ENCODE peak calls at places on chromosome 5, in five cellular contexts. One of them, this sample, is unnamed.

GRCh38 chr5:133746834-133747233 is 134.5 kb upstream of the FSTL4 start:
- DNase-seq in colonic mucosa: no peak
- DNase-seq in uterus: no peak
- DNase-seq in mesendoderm: peak; percentile 65
- DNase-seq in HFF-Myc: no peak
- DNase-seq in this sample: no peak

GRCh38 chr5:158676642-158677489 is 422.9 kb downstream of the EBF1 start:
- DNase-seq in colonic mucosa: no peak
- DNase-seq in uterus: no peak
- DNase-seq in mesendoderm: peak; percentile 71
- DNase-seq in HFF-Myc: no peak
- DNase-seq in this sample: no peak

GRCh38 chr5:68315679-68316271 is 100.2 kb downstream of the PIK3R1 start:
- DNase-seq in colonic mucosa: peak; percentile 27
- DNase-seq in uterus: no peak
- DNase-seq in mesendoderm: no peak
- DNase-seq in HFF-Myc: no peak
- DNase-seq in this sample: no peak

GRCh38 chr5:131530706-131531331 is 104.2 kb downstream of the RAPGEF6 start:
- DNase-seq in colonic mucosa: no peak
- DNase-seq in uterus: no peak
- DNase-seq in mesendoderm: no peak
- DNase-seq in HFF-Myc: no peak
- DNase-seq in this sample: no peak

GRCh38 chr5:138544171-138545134 is 1.4 kb upstream of the ETF1 start:
- DNase-seq in colonic mucosa: peak; percentile 27
- DNase-seq in uterus: peak; percentile 28
- DNase-seq in mesendoderm: peak; percentile 41
- DNase-seq in HFF-Myc: no peak
- DNase-seq in this sample: no peak

GRCh38 chr5:125370486-125370885 is 624.0 kb upstream of the ZNF608 start:
- DNase-seq in colonic mucosa: no peak
- DNase-seq in uterus: no peak
- DNase-seq in mesendoderm: no peak
- DNase-seq in HFF-Myc: no peak
- DNase-seq in this sample: no peak

GRCh38 chr5:132059043-132059695 is 1.3 kb upstream of the IL3 start:
- DNase-seq in colonic mucosa: peak; percentile 16
- DNase-seq in uterus: peak; percentile 8
- DNase-seq in mesendoderm: no peak
- DNase-seq in HFF-Myc: no peak
- DNase-seq in this sample: no peak

GRCh38 chr5:3594514-3595101 is 1.0 kb upstream of the IRX1 start:
- DNase-seq in colonic mucosa: no peak
- DNase-seq in uterus: no peak
- DNase-seq in mesendoderm: peak; percentile 71
- DNase-seq in HFF-Myc: no peak
- DNase-seq in this sample: no peak

GRCh38 chr5:109063223-109063622 is 315.5 kb downstream of the FER start:
- DNase-seq in colonic mucosa: no peak
- DNase-seq in uterus: no peak
- DNase-seq in mesendoderm: no peak
- DNase-seq in HFF-Myc: no peak
- DNase-seq in this sample: peak; percentile 10

GRCh38 chr5:125032286-125032685 is 285.8 kb upstream of the ZNF608 start:
- DNase-seq in colonic mucosa: no peak
- DNase-seq in uterus: no peak
- DNase-seq in mesendoderm: peak; percentile 17
- DNase-seq in HFF-Myc: no peak
- DNase-seq in this sample: no peak

GRCh38 chr5:362189-362588 is 40.7 kb downstream of the AHRR start:
- DNase-seq in colonic mucosa: no peak
- DNase-seq in uterus: no peak
- DNase-seq in mesendoderm: no peak
- DNase-seq in HFF-Myc: no peak
- DNase-seq in this sample: no peak

GRCh38 chr5:8396756-8397155 is 527.8 kb downstream of the MTRR start:
- DNase-seq in colonic mucosa: no peak
- DNase-seq in uterus: no peak
- DNase-seq in mesendoderm: no peak
- DNase-seq in HFF-Myc: no peak
- DNase-seq in this sample: no peak

GRCh38 chr5:31096238-31096865 is 97.1 kb upstream of the CDH6 start:
- DNase-seq in colonic mucosa: no peak
- DNase-seq in uterus: no peak
- DNase-seq in mesendoderm: no peak
- DNase-seq in HFF-Myc: peak; percentile 22
- DNase-seq in this sample: no peak

GRCh38 chr5:8676731-8677130 is 807.8 kb downstream of the MTRR start:
- DNase-seq in colonic mucosa: no peak
- DNase-seq in uterus: no peak
- DNase-seq in mesendoderm: no peak
- DNase-seq in HFF-Myc: no peak
- DNase-seq in this sample: no peak

GRCh38 chr5:174951151-174951780 is 226.9 kb downstream of the MSX2 start:
- DNase-seq in colonic mucosa: peak; percentile 53
- DNase-seq in uterus: no peak
- DNase-seq in mesendoderm: peak; percentile 90
- DNase-seq in HFF-Myc: peak; percentile 29
- DNase-seq in this sample: peak; percentile 33

GRCh38 chr5:78605611-78606010 is 43.0 kb downstream of the LHFPL2 start:
- DNase-seq in colonic mucosa: no peak
- DNase-seq in uterus: no peak
- DNase-seq in mesendoderm: no peak
- DNase-seq in HFF-Myc: no peak
- DNase-seq in this sample: no peak

GRCh38 chr5:16902846-16903245 is 33.2 kb downstream of the MYO10 start:
- DNase-seq in colonic mucosa: no peak
- DNase-seq in uterus: no peak
- DNase-seq in mesendoderm: peak; percentile 44
- DNase-seq in HFF-Myc: no peak
- DNase-seq in this sample: no peak

GRCh38 chr5:170554566-170555267 is 50.9 kb downstream of the KCNIP1 start:
- DNase-seq in colonic mucosa: peak; percentile 20
- DNase-seq in uterus: peak; percentile 57
- DNase-seq in mesendoderm: peak; percentile 10
- DNase-seq in HFF-Myc: no peak
- DNase-seq in this sample: no peak

GRCh38 chr5:116076496-116076895 is 8.3 kb upstream of the COMMD10 start:
- DNase-seq in colonic mucosa: no peak
- DNase-seq in uterus: no peak
- DNase-seq in mesendoderm: no peak
- DNase-seq in HFF-Myc: no peak
- DNase-seq in this sample: no peak

GRCh38 chr5:62653001-62653863 is 74.6 kb downstream of the LRRC70 start:
- DNase-seq in colonic mucosa: no peak
- DNase-seq in uterus: no peak
- DNase-seq in mesendoderm: peak; percentile 38
- DNase-seq in HFF-Myc: no peak
- DNase-seq in this sample: no peak

GRCh38 chr5:134592141-134592746 is 40.4 kb downstream of the SAR1B start:
- DNase-seq in colonic mucosa: no peak
- DNase-seq in uterus: no peak
- DNase-seq in mesendoderm: peak; percentile 93
- DNase-seq in HFF-Myc: no peak
- DNase-seq in this sample: no peak

GRCh38 chr5:128384068-128384467 is 154.0 kb downstream of the FBN2 start:
- DNase-seq in colonic mucosa: no peak
- DNase-seq in uterus: no peak
- DNase-seq in mesendoderm: no peak
- DNase-seq in HFF-Myc: no peak
- DNase-seq in this sample: no peak

GRCh38 chr5:67581203-67581602 is 384.6 kb upstream of the CD180 start:
- DNase-seq in colonic mucosa: no peak
- DNase-seq in uterus: no peak
- DNase-seq in mesendoderm: no peak
- DNase-seq in HFF-Myc: peak; percentile 26
- DNase-seq in this sample: no peak

GRCh38 chr5:134083517-134083916 is 31.0 kb upstream of the TCF7 start:
- DNase-seq in colonic mucosa: no peak
- DNase-seq in uterus: no peak
- DNase-seq in mesendoderm: no peak
- DNase-seq in HFF-Myc: no peak
- DNase-seq in this sample: no peak

GRCh38 chr5:179907570-179908324 is at the start of gene TBC1D9B:
- DNase-seq in colonic mucosa: peak; percentile 59
- DNase-seq in uterus: peak; percentile 65
- DNase-seq in mesendoderm: peak; percentile 61
- DNase-seq in HFF-Myc: no peak
- DNase-seq in this sample: no peak

GRCh38 chr5:151155149-151155776 is 2.3 kb downstream of the ANXA6 start:
- DNase-seq in colonic mucosa: peak; percentile 39
- DNase-seq in uterus: no peak
- DNase-seq in mesendoderm: no peak
- DNase-seq in HFF-Myc: no peak
- DNase-seq in this sample: no peak

GRCh38 chr5:144394036-144394435 is 223.4 kb downstream of the KCTD16 start:
- DNase-seq in colonic mucosa: no peak
- DNase-seq in uterus: no peak
- DNase-seq in mesendoderm: no peak
- DNase-seq in HFF-Myc: no peak
- DNase-seq in this sample: no peak

GRCh38 chr5:89878140-89878570 is 531.4 kb downstream of the CETN3 start:
- DNase-seq in colonic mucosa: no peak
- DNase-seq in uterus: no peak
- DNase-seq in mesendoderm: peak; percentile 73
- DNase-seq in HFF-Myc: peak; percentile 69
- DNase-seq in this sample: peak; percentile 59

DNA sequence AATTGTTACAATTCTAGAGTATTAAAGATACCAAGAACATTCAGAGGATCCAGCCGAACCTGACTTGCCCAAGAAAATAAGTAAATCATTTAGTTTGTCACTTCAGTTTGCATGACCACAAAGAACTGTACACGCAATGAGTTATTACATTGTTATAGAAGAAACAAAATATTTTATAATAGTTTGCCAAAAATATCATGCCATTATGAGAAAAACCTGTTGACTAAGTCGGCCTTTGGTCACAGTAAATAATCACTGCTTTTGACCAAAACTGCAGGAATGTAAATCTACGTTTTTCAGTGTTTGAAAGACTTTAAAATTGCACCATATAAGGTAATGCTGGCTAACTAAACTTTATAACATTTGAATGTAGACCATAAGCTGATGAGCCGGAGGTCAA is 27.9 kb downstream of the TRIO start:
- DNase-seq in colonic mucosa: no peak
- DNase-seq in uterus: no peak
- DNase-seq in mesendoderm: no peak
- DNase-seq in HFF-Myc: no peak
- DNase-seq in this sample: no peak
- H3K4me3 ChIP-seq in colonic mucosa: no peak overlapping the region
- H3K4me3 ChIP-seq in uterus: no peak overlapping the region
- H3K4me3 ChIP-seq in mesendoderm: no peak overlapping the region
- H3K4me3 ChIP-seq in HFF-Myc: no peak overlapping the region
- H3K4me3 ChIP-seq in this sample: no peak overlapping the region

GRCh38 chr5:27476356-27476988 is 438.1 kb upstream of the CDH9 start:
- DNase-seq in colonic mucosa: no peak
- DNase-seq in uterus: no peak
- DNase-seq in mesendoderm: no peak
- DNase-seq in HFF-Myc: no peak
- DNase-seq in this sample: no peak
- H3K4me3 ChIP-seq in colonic mucosa: no peak overlapping the region
- H3K4me3 ChIP-seq in uterus: no peak overlapping the region
- H3K4me3 ChIP-seq in mesendoderm: no peak overlapping the region
- H3K4me3 ChIP-seq in HFF-Myc: no peak overlapping the region
- H3K4me3 ChIP-seq in this sample: no peak overlapping the region

DNA sequence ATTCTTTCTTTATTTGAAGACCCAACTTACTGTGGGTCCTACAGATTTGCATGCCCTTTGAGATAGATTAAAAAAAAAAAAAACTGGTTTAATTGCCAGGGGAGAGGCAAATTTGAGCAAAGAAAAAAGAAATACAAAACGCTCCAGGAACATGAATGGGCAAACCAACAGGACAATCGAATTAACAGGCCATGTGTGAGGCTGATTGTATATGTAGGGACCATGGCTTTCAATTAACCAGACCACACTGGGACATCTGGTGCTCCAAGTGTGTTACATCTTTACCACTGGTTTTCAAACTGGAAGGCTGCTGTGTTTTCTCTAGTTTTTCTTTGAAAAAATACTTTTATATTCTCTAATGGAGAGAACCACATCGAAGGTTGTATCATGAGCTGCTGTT is 612.1 kb upstream of the SEMA6A start:
- DNase-seq in colonic mucosa: no peak
- DNase-seq in uterus: no peak
- DNase-seq in mesendoderm: no peak
- DNase-seq in HFF-Myc: no peak
- DNase-seq in this sample: no peak
- H3K4me3 ChIP-seq in colonic mucosa: no peak overlapping the region
- H3K4me3 ChIP-seq in uterus: no peak overlapping the region
- H3K4me3 ChIP-seq in mesendoderm: no peak overlapping the region
- H3K4me3 ChIP-seq in HFF-Myc: no peak overlapping the region
- H3K4me3 ChIP-seq in this sample: no peak overlapping the region

GRCh38 chr5:2353871-2354440 is 397.5 kb downstream of the IRX2 start:
- DNase-seq in colonic mucosa: no peak
- DNase-seq in uterus: no peak
- DNase-seq in mesendoderm: no peak
- DNase-seq in HFF-Myc: no peak
- DNase-seq in this sample: no peak

GRCh38 chr5:2357309-2357708 is 394.2 kb downstream of the IRX2 start:
- DNase-seq in colonic mucosa: no peak
- DNase-seq in uterus: no peak
- DNase-seq in mesendoderm: no peak
- DNase-seq in HFF-Myc: no peak
- DNase-seq in this sample: no peak

GRCh38 chr5:2353211-2353610 is 398.3 kb downstream of the IRX2 start:
- DNase-seq in colonic mucosa: no peak
- DNase-seq in uterus: no peak
- DNase-seq in mesendoderm: no peak
- DNase-seq in HFF-Myc: no peak
- DNase-seq in this sample: no peak

GRCh38 chr5:2355859-2356258 is 395.6 kb downstream of the IRX2 start:
- DNase-seq in colonic mucosa: no peak
- DNase-seq in uterus: no peak
- DNase-seq in mesendoderm: no peak
- DNase-seq in HFF-Myc: no peak
- DNase-seq in this sample: no peak

DNA sequence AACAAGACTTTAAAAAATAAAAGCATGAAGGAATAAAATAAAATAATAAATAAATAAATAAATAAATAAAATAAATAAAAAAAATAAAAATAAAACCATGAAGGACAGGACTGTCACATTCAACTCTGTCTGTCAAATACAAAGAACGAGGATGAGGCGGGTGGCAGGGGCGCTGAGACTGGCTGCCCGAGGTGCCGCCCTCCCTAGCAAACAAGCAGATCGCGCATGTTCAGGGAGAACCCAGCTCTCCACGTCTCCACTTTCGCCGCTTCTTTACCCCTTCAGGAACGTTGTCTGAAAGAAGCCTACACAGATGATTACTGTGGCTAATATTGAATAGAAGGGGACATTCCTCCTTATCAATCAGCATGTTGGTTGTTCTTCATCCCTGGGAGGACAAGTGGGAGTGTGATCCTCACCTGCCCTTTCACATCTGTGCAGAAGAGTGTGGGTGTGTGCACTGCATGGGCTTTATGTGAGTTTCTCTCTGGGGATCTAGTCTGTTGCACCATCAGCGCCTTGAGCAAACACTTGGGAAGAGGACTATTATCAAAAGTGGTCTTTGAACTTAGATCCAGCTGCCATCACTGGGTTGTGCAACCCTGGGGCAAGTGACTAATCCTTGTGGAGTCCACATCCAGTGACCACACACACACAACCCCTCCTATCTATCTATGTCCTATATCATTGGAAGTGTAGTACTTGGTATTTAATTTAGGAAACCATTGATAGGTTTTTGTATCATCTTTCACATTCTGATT is 399.2 kb downstream of the IRX2 start:
- DNase-seq in colonic mucosa: no peak
- DNase-seq in uterus: no peak
- DNase-seq in mesendoderm: no peak
- DNase-seq in HFF-Myc: no peak
- DNase-seq in this sample: no peak
- H3K4me3 ChIP-seq in colonic mucosa: no peak overlapping the region
- H3K4me3 ChIP-seq in uterus: no peak overlapping the region
- H3K4me3 ChIP-seq in mesendoderm: no peak overlapping the region
- H3K4me3 ChIP-seq in HFF-Myc: no peak overlapping the region
- H3K4me3 ChIP-seq in this sample: no peak overlapping the region

This sample was measured in AG04449.